ENCODE peak calls at places on chromosome 19, in eight cellular contexts. B is NCI-H1417; C is brain pericyte; S is LHCN-M2; Q is activated naive CD4-positive, alpha-beta T cell treated with anti-CD3 and anti-CD28 coated beads, Interleukin-2, amount 10 ng/mL, durations not matched to agents 7 days and 5 days; V is D721Med; P is dermis microvascular lymphatic vessel endothelial cell; N is heart right ventricle. F is an unnamed sample.

GRCh38 chr19:16197188-16197621 is 506 bp upstream of the AP1M1 start:
- DNase-seq in B (no peak), C (peak; percentile 6), S (peak; percentile 95), Q (no peak), V (no peak), P (peak; percentile 43), N (no peak), F (no peak)

GRCh38 chr19:11069451-11070009 is 19.7 kb upstream of the LDLR start:
- DNase-seq in B (no peak), C (no peak), S (no peak), Q (no peak), V (no peak), P (no peak), N (no peak), F (no peak)

GRCh38 chr19:10227215-10227971 is 3.7 kb downstream of the S1PR2 start:
- DNase-seq in B (no peak), C (no peak), S (no peak), Q (no peak), V (no peak), P (no peak), N (peak; percentile 53), F (peak; percentile 45)

GRCh38 chr19:42054205-42054604 is 15.8 kb downstream of the GRIK5 start:
- DNase-seq in B (no peak), C (no peak), S (no peak), Q (no peak), V (no peak), P (no peak), N (no peak), F (no peak)

GRCh38 chr19:40266111-40266510 is 19.0 kb downstream of the AKT2 start:
- DNase-seq in B (peak; percentile 63), C (no peak), S (no peak), Q (no peak), V (no peak), P (no peak), N (peak; percentile 76), F (no peak)

GRCh38 chr19:1232652-1233360 is 5.0 kb downstream of the CBARP start:
- DNase-seq in B (no peak), C (no peak), S (no peak), Q (no peak), V (no peak), P (peak; percentile 64), N (no peak), F (no peak)

GRCh38 chr19:28420731-28421550 is 792.0 kb downstream of the UQCRFS1 start:
- DNase-seq in B (no peak), C (no peak), S (peak; percentile 1), Q (no peak), V (no peak), P (no peak), N (no peak), F (no peak)

GRCh38 chr19:42553292-42554045 is 25.2 kb upstream of the CEACAM1 start:
- DNase-seq in B (no peak), C (no peak), S (peak; percentile 82), Q (no peak), V (no peak), P (no peak), N (peak; percentile 33), F (no peak)

GRCh38 chr19:33432408-33433170 is 59.1 kb downstream of the CEBPG start:
- DNase-seq in B (peak; percentile 30), C (no peak), S (no peak), Q (no peak), V (no peak), P (no peak), N (no peak), F (no peak)

GRCh38 chr19:38657633-38658222 is 10.3 kb downstream of the ACTN4 start:
- DNase-seq in B (no peak), C (no peak), S (peak; percentile 93), Q (no peak), V (no peak), P (no peak), N (no peak), F (peak; percentile 24)

GRCh38 chr19:35179830-35180229 is 25.3 kb downstream of the FXYD5 start:
- DNase-seq in B (no peak), C (no peak), S (no peak), Q (no peak), V (no peak), P (no peak), N (no peak), F (no peak)

GRCh38 chr19:1259206-1259872 is 9.8 kb upstream of the CIRBP start:
- DNase-seq in B (peak; percentile 82), C (no peak), S (peak; percentile 47), Q (peak; percentile 86), V (no peak), P (no peak), N (peak; percentile 85), F (no peak)

GRCh38 chr19:41307954-41308449 is 2.0 kb upstream of the CCDC97 start:
- DNase-seq in B (no peak), C (no peak), S (peak; percentile 50), Q (no peak), V (no peak), P (no peak), N (no peak), F (no peak)

GRCh38 chr19:14149509-14149994 is 13.2 kb upstream of the ASF1B start:
- DNase-seq in B (no peak), C (no peak), S (no peak), Q (peak; percentile 76), V (no peak), P (peak; percentile 72), N (peak; percentile 87), F (no peak)

GRCh38 chr19:50909240-50910070 is 1.7 kb downstream of the KLK4 start:
- DNase-seq in B (peak; percentile 27), C (no peak), S (no peak), Q (peak; percentile 46), V (no peak), P (no peak), N (peak; percentile 22), F (peak; percentile 46)